ENCODE peak calls at places on chromosomes 1 and 21, in six cellular contexts. One of them, this sample, is unnamed.

GRCh38 chr1:18580676-18581419 is 49.8 kb upstream of the PAX7 start:
- DNase-seq in K562: no peak
- DNase-seq in GM12891: no peak
- DNase-seq in GM12878: no peak
- DNase-seq in HepG2: no peak
- DNase-seq in H1: no peak
- DNase-seq in this sample: no peak

GRCh38 chr21:33198346-33199135 is 31.2 kb upstream of the IFNAR2 start:
- DNase-seq in K562: no peak
- DNase-seq in GM12891: no peak
- DNase-seq in GM12878: no peak
- DNase-seq in HepG2: no peak
- DNase-seq in H1: no peak
- DNase-seq in this sample: no peak

GRCh38 chr1:85544689-85545203 is 35.8 kb upstream of the CCN1 start:
- DNase-seq in K562: no peak
- DNase-seq in GM12891: no peak
- DNase-seq in GM12878: no peak
- DNase-seq in HepG2: peak
- DNase-seq in H1: no peak
- DNase-seq in this sample: no peak

GRCh38 chr1:33986389-33987095 is 122.7 kb downstream of the HMGB4 start:
- DNase-seq in K562: no peak
- DNase-seq in GM12891: no peak
- DNase-seq in GM12878: no peak
- DNase-seq in HepG2: no peak
- DNase-seq in H1: no peak
- DNase-seq in this sample: no peak

GRCh38 chr21:14050121-14050520 is 160.6 kb downstream of the LIPI start:
- DNase-seq in K562: no peak
- DNase-seq in GM12891: no peak
- DNase-seq in GM12878: no peak
- DNase-seq in HepG2: no peak
- DNase-seq in H1: no peak
- DNase-seq in this sample: no peak

GRCh38 chr1:172870901-172871606 is 179.7 kb downstream of the TNFSF18 start:
- DNase-seq in K562: no peak
- DNase-seq in GM12891: no peak
- DNase-seq in GM12878: no peak
- DNase-seq in HepG2: no peak
- DNase-seq in H1: no peak
- DNase-seq in this sample: no peak

GRCh38 chr1:98046031-98046641 is 125.3 kb upstream of the DPYD start:
- DNase-seq in K562: no peak
- DNase-seq in GM12891: no peak
- DNase-seq in GM12878: no peak
- DNase-seq in HepG2: no peak
- DNase-seq in H1: no peak
- DNase-seq in this sample: no peak

GRCh38 chr1:35554261-35555211 is 2.7 kb downstream of the KIAA0319L start:
- DNase-seq in K562: no peak
- DNase-seq in GM12891: no peak
- DNase-seq in GM12878: no peak
- DNase-seq in HepG2: no peak
- DNase-seq in H1: no peak
- DNase-seq in this sample: no peak

GRCh38 chr1:39984951-39985350 is 30.0 kb downstream of the MFSD2A start:
- DNase-seq in K562: no peak
- DNase-seq in GM12891: no peak
- DNase-seq in GM12878: no peak
- DNase-seq in HepG2: no peak
- DNase-seq in H1: no peak
- DNase-seq in this sample: no peak

GRCh38 chr1:81679972-81680371 is 120.8 kb upstream of the ADGRL2 start:
- DNase-seq in K562: no peak
- DNase-seq in GM12891: no peak
- DNase-seq in GM12878: no peak
- DNase-seq in HepG2: peak
- DNase-seq in H1: no peak
- DNase-seq in this sample: no peak

GRCh38 chr1:216175714-216176113 is 247.5 kb downstream of the USH2A start:
- DNase-seq in K562: no peak
- DNase-seq in GM12891: no peak
- DNase-seq in GM12878: no peak
- DNase-seq in HepG2: no peak
- DNase-seq in H1: peak
- DNase-seq in this sample: no peak

GRCh38 chr1:65083263-65083896 is 64.6 kb upstream of the AK4 start:
- DNase-seq in K562: peak
- DNase-seq in GM12891: no peak
- DNase-seq in GM12878: no peak
- DNase-seq in HepG2: no peak
- DNase-seq in H1: no peak
- DNase-seq in this sample: no peak

GRCh38 chr1:185670187-185670627 is 64.0 kb upstream of the HMCN1 start:
- DNase-seq in K562: no peak
- DNase-seq in GM12891: no peak
- DNase-seq in GM12878: no peak
- DNase-seq in HepG2: no peak
- DNase-seq in H1: no peak
- DNase-seq in this sample: no peak

GRCh38 chr1:32881871-32882850 is 4.1 kb upstream of the HPCA start:
- DNase-seq in K562: no peak
- DNase-seq in GM12891: no peak
- DNase-seq in GM12878: no peak
- DNase-seq in HepG2: no peak
- DNase-seq in H1: no peak
- DNase-seq in this sample: no peak

GRCh38 chr1:152029937-152030211 is 6.9 kb downstream of the S100A11 start:
- DNase-seq in K562: no peak
- DNase-seq in GM12891: no peak
- DNase-seq in GM12878: no peak
- DNase-seq in HepG2: no peak
- DNase-seq in H1: no peak
- DNase-seq in this sample: no peak

GRCh38 chr1:53659436-53659835 is 79.5 kb downstream of the GLIS1 start:
- DNase-seq in K562: no peak
- DNase-seq in GM12891: no peak
- DNase-seq in GM12878: no peak
- DNase-seq in HepG2: no peak
- DNase-seq in H1: no peak
- DNase-seq in this sample: no peak

GRCh38 chr1:18486195-18486594 is 5.5 kb downstream of the KLHDC7A start:
- DNase-seq in K562: peak
- DNase-seq in GM12891: no peak
- DNase-seq in GM12878: no peak
- DNase-seq in HepG2: peak
- DNase-seq in H1: peak
- DNase-seq in this sample: no peak

GRCh38 chr1:151838491-151839412 is 868 bp downstream of the C2CD4D start:
- DNase-seq in K562: no peak
- DNase-seq in GM12891: no peak
- DNase-seq in GM12878: no peak
- DNase-seq in HepG2: no peak
- DNase-seq in H1: no peak
- DNase-seq in this sample: peak

GRCh38 chr1:172467446-172467845 is 23.6 kb upstream of the PIGC start:
- DNase-seq in K562: no peak
- DNase-seq in GM12891: no peak
- DNase-seq in GM12878: no peak
- DNase-seq in HepG2: peak
- DNase-seq in H1: no peak
- DNase-seq in this sample: no peak

GRCh38 chr1:159056069-159056698 is 20.4 kb downstream of the AIM2 start:
- DNase-seq in K562: no peak
- DNase-seq in GM12891: no peak
- DNase-seq in GM12878: no peak
- DNase-seq in HepG2: no peak
- DNase-seq in H1: peak
- DNase-seq in this sample: no peak

GRCh38 chr1:159055181-159055621 is 21.4 kb downstream of the AIM2 start:
- DNase-seq in K562: no peak
- DNase-seq in GM12891: no peak
- DNase-seq in GM12878: no peak
- DNase-seq in HepG2: no peak
- DNase-seq in H1: no peak
- DNase-seq in this sample: no peak

GRCh38 chr1:159054427-159054826 is 22.1 kb downstream of the AIM2 start:
- DNase-seq in K562: no peak
- DNase-seq in GM12891: no peak
- DNase-seq in GM12878: no peak
- DNase-seq in HepG2: no peak
- DNase-seq in H1: no peak
- DNase-seq in this sample: no peak

DNA sequence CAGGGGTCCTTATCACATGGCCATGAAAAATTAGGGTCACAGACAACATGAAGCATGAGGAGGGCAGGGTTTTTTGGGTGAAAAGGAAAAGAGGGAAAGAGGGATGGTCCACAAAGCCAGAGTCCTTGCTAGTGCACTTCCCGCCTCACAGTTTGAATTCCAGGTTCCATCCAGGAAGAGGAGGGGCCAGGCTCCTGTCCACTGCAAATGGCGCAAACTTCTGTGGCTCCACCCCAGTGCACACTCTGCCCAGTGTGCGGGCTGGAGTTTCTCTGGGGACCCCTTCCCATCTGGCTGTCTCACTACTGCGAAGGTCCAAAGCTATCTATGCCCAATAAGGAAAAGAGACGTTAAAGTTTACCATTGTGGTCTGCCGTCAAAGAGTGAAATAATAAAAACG is 17.8 kb downstream of the AIM2 start:
- DNase-seq in K562: no peak
- DNase-seq in GM12891: no peak
- DNase-seq in GM12878: no peak
- DNase-seq in HepG2: no peak
- DNase-seq in H1: no peak
- DNase-seq in this sample: no peak
- TF ChIP-seq POLR2AphosphoS5 in K562: no peak
- TF ChIP-seq POLR2AphosphoS5 in GM12891: no peak
- TF ChIP-seq POLR2AphosphoS5 in GM12878: no peak
- TF ChIP-seq POLR2AphosphoS5 in HepG2: no peak
- TF ChIP-seq POLR2AphosphoS5 in H1: no peak
- TF ChIP-seq POLR2AphosphoS5 in this sample: no peak

DNA sequence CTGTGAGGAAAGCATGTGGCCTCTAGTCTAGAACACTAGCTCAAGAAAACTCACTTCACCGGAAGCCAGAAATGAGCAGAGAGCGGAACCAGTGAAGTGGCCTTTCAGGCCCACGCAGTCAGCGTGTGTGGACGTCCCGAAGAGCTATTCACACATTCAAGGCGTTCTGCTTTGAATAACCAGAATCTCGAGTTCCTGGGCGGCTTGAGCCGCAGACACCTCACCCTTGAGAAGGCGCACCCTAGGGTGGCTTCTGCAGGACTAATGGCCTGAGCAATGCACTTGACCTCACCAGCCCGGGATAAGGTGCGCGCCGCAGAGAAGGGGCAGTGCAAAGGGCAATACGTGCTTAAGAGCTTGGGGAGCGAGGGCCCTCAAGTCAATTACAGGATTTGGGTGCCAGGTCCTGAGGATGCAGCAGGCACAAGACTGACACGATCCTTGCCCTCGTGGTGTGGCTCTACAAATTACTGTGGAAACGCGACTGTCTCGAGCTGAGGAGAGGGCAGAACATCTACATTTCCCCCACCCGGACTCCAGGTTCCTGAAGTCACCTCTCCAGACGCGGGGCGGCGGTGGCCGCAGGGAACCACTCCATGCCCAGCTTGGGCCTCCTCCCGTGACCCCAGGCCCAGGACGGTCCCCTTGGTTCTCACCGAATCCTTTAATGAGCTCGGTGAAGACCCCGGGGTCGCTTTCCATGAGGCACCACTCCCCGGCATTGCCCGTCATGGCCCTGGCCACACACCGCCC is 455 bp downstream of the UCHL5 start:
- DNase-seq in K562: peak
- DNase-seq in GM12891: peak
- DNase-seq in GM12878: peak
- DNase-seq in HepG2: peak
- DNase-seq in H1: no peak
- DNase-seq in this sample: peak
- TF ChIP-seq POLR2A in K562: peak
- TF ChIP-seq POLR2A in GM12891: peak
- TF ChIP-seq POLR2A in GM12878: peak
- TF ChIP-seq POLR2A in HepG2: peak
- TF ChIP-seq POLR2A in H1: no peak
- TF ChIP-seq POLR2A in this sample: peak

DNA sequence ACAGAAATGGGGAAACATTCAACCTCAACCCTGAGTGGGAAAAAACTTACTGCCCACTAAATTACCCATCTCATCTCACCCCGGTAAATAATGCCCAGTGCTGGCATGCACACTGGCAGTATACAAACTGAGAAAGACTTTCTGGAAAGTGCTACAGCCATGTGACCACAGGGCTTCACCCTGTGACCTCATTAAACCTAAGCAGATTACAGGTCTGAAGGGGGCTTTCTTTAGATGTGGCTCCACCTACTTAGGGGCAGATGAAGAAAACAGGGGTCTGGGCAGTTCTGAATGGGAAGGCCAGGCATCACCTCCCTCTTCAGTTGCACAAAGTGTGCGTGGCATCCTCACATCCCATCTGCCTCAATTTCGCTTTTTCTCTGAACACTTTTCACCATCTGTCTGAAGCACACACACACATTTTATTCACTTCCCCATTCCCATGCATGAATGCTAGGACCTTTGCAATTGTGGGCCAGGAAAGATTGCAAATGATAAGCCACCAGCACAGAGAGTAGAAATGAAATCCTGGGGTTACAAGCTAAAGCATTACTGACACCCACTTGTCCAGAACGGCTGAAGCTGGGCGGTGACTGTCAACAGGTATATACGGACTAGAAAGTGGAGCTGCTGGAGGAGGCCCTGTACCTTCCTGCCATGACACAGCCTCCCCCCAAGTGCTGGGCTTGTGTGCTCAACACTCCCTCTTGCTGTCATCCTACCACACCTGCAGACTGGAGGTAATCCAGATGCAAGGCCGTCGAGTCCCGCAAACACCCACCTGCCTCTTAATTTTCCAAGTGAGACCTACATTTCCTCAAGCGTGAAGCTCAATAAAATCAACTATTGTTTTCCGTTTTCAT is 2.7 kb downstream of the NADK start:
- DNase-seq in K562: no peak
- DNase-seq in GM12891: no peak
- DNase-seq in GM12878: no peak
- DNase-seq in HepG2: no peak
- DNase-seq in H1: no peak
- DNase-seq in this sample: no peak
- TF ChIP-seq TAF1 in K562: no peak
- TF ChIP-seq TAF1 in GM12891: no peak
- TF ChIP-seq TAF1 in GM12878: no peak
- TF ChIP-seq TAF1 in HepG2: no peak
- TF ChIP-seq TAF1 in H1: no peak
- TF ChIP-seq TAF1 in this sample: no peak

DNA sequence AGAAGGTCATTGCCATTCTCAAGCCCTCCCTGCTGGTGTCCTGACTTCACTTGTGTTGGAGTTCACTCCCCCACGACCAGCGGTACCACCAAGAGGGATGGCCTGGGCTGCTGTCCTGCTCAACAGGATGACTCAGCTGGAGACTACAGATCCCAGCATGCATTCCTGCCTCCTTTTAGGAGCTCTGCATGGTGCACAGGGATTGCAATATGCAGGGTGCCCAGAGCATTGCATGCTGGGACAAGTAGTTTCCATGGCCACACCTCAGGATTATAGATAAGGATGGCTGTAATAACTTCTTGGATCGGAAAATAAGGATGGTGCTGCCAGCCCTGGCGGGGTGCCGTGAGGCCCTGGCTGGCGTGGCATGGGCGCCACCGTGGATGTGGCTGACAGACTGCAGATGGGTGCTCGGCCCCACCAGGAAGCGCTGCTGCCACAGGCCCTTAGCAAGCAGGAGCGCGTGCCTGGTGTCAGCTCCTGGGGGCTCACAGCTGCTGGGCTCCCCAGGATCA is 150.0 kb downstream of the CASZ1 start:
- DNase-seq in K562: peak
- DNase-seq in GM12891: no peak
- DNase-seq in GM12878: no peak
- DNase-seq in HepG2: no peak
- DNase-seq in H1: no peak
- DNase-seq in this sample: no peak
- TF ChIP-seq POLR2AphosphoS5 in K562: no peak
- TF ChIP-seq POLR2AphosphoS5 in GM12891: no peak
- TF ChIP-seq POLR2AphosphoS5 in GM12878: no peak
- TF ChIP-seq POLR2AphosphoS5 in HepG2: no peak
- TF ChIP-seq POLR2AphosphoS5 in H1: no peak
- TF ChIP-seq POLR2AphosphoS5 in this sample: no peak